ENCODE peak calls at places on chromosomes 4 and X, in eight cellular contexts. One of them, this sample, is unnamed.

GRCh38 chr4:74969507-74970474 is 36.9 kb downstream of the PARM1 start:
- DNase-seq in tibial artery: peak; percentile 66
- DNase-seq in GM06990: no peak
- DNase-seq in AG09309: no peak
- DNase-seq in AG04450: no peak
- DNase-seq in spleen: no peak
- DNase-seq in HCT116: no peak
- DNase-seq in endothelial cell: no peak
- DNase-seq in this sample: no peak

GRCh38 chr4:69999420-69999819 is 3.7 kb downstream of the STATH start:
- DNase-seq in tibial artery: no peak
- DNase-seq in GM06990: no peak
- DNase-seq in AG09309: no peak
- DNase-seq in AG04450: no peak
- DNase-seq in spleen: no peak
- DNase-seq in HCT116: no peak
- DNase-seq in endothelial cell: no peak
- DNase-seq in this sample: no peak

GRCh38 chr4:6688879-6689505 is 4.7 kb upstream of the S100P start:
- DNase-seq in tibial artery: no peak
- DNase-seq in GM06990: no peak
- DNase-seq in AG09309: peak; percentile 78
- DNase-seq in AG04450: peak; percentile 76
- DNase-seq in spleen: peak; percentile 82
- DNase-seq in HCT116: peak; percentile 75
- DNase-seq in endothelial cell: no peak
- DNase-seq in this sample: peak; percentile 48

GRCh38 chrX:130725519-130725918 is 177.5 kb downstream of the ENOX2 start:
- DNase-seq in tibial artery: no peak
- DNase-seq in GM06990: no peak
- DNase-seq in AG09309: no peak
- DNase-seq in AG04450: no peak
- DNase-seq in spleen: no peak
- DNase-seq in HCT116: no peak
- DNase-seq in endothelial cell: no peak
- DNase-seq in this sample: no peak

GRCh38 chr4:10456270-10457254 is 664 bp downstream of the ZNF518B start:
- DNase-seq in tibial artery: peak; percentile 70
- DNase-seq in GM06990: peak; percentile 66
- DNase-seq in AG09309: no peak
- DNase-seq in AG04450: no peak
- DNase-seq in spleen: peak; percentile 91
- DNase-seq in HCT116: peak; percentile 19
- DNase-seq in endothelial cell: peak; percentile 53
- DNase-seq in this sample: no peak

GRCh38 chr4:5638976-5639375 is 69.4 kb downstream of the EVC2 start:
- DNase-seq in tibial artery: no peak
- DNase-seq in GM06990: no peak
- DNase-seq in AG09309: no peak
- DNase-seq in AG04450: no peak
- DNase-seq in spleen: no peak
- DNase-seq in HCT116: no peak
- DNase-seq in endothelial cell: no peak
- DNase-seq in this sample: no peak

GRCh38 chr4:54082168-54082567 is 17.8 kb upstream of the CHIC2 start:
- DNase-seq in tibial artery: no peak
- DNase-seq in GM06990: no peak
- DNase-seq in AG09309: peak; percentile 97
- DNase-seq in AG04450: peak; percentile 99
- DNase-seq in spleen: no peak
- DNase-seq in HCT116: peak; percentile 70
- DNase-seq in endothelial cell: no peak
- DNase-seq in this sample: no peak

GRCh38 chr4:41203169-41203568 is 11.2 kb downstream of the APBB2 start:
- DNase-seq in tibial artery: no peak
- DNase-seq in GM06990: no peak
- DNase-seq in AG09309: no peak
- DNase-seq in AG04450: no peak
- DNase-seq in spleen: no peak
- DNase-seq in HCT116: no peak
- DNase-seq in endothelial cell: no peak
- DNase-seq in this sample: no peak

GRCh38 chrX:39819921-39820849 is 277.6 kb downstream of the BCOR start:
- DNase-seq in tibial artery: no peak
- DNase-seq in GM06990: no peak
- DNase-seq in AG09309: no peak
- DNase-seq in AG04450: no peak
- DNase-seq in spleen: peak; percentile 70
- DNase-seq in HCT116: no peak
- DNase-seq in endothelial cell: no peak
- DNase-seq in this sample: peak; percentile 6

GRCh38 chrX:129780441-129781105 is 824 bp downstream of the SASH3 start:
- DNase-seq in tibial artery: no peak
- DNase-seq in GM06990: no peak
- DNase-seq in AG09309: no peak
- DNase-seq in AG04450: no peak
- DNase-seq in spleen: peak; percentile 86
- DNase-seq in HCT116: no peak
- DNase-seq in endothelial cell: no peak
- DNase-seq in this sample: no peak

GRCh38 chr4:5238106-5238505 is 186.8 kb downstream of the STK32B start:
- DNase-seq in tibial artery: no peak
- DNase-seq in GM06990: no peak
- DNase-seq in AG09309: peak; percentile 8
- DNase-seq in AG04450: no peak
- DNase-seq in spleen: no peak
- DNase-seq in HCT116: no peak
- DNase-seq in endothelial cell: no peak
- DNase-seq in this sample: no peak

GRCh38 chr4:52670121-52670520 is 11.0 kb upstream of the USP46 start:
- DNase-seq in tibial artery: no peak
- DNase-seq in GM06990: no peak
- DNase-seq in AG09309: no peak
- DNase-seq in AG04450: no peak
- DNase-seq in spleen: no peak
- DNase-seq in HCT116: no peak
- DNase-seq in endothelial cell: no peak
- DNase-seq in this sample: no peak

GRCh38 chrX:63424063-63424462 is 72.9 kb upstream of the SPIN4 start:
- DNase-seq in tibial artery: no peak
- DNase-seq in GM06990: no peak
- DNase-seq in AG09309: no peak
- DNase-seq in AG04450: no peak
- DNase-seq in spleen: no peak
- DNase-seq in HCT116: peak; percentile 40
- DNase-seq in endothelial cell: no peak
- DNase-seq in this sample: no peak

GRCh38 chr4:113881256-113881655 is 98.2 kb downstream of the ARSJ start:
- DNase-seq in tibial artery: no peak
- DNase-seq in GM06990: no peak
- DNase-seq in AG09309: no peak
- DNase-seq in AG04450: peak; percentile 11
- DNase-seq in spleen: no peak
- DNase-seq in HCT116: no peak
- DNase-seq in endothelial cell: no peak
- DNase-seq in this sample: no peak

GRCh38 chr4:113874480-113874879 is 105.0 kb downstream of the ARSJ start:
- DNase-seq in tibial artery: no peak
- DNase-seq in GM06990: no peak
- DNase-seq in AG09309: no peak
- DNase-seq in AG04450: no peak
- DNase-seq in spleen: no peak
- DNase-seq in HCT116: no peak
- DNase-seq in endothelial cell: no peak
- DNase-seq in this sample: no peak

GRCh38 chr4:113880240-113881028 is 99.0 kb downstream of the ARSJ start:
- DNase-seq in tibial artery: no peak
- DNase-seq in GM06990: no peak
- DNase-seq in AG09309: no peak
- DNase-seq in AG04450: no peak
- DNase-seq in spleen: no peak
- DNase-seq in HCT116: no peak
- DNase-seq in endothelial cell: no peak
- DNase-seq in this sample: no peak

GRCh38 chr4:113882668-113883067 is 96.8 kb downstream of the ARSJ start:
- DNase-seq in tibial artery: no peak
- DNase-seq in GM06990: no peak
- DNase-seq in AG09309: no peak
- DNase-seq in AG04450: no peak
- DNase-seq in spleen: no peak
- DNase-seq in HCT116: no peak
- DNase-seq in endothelial cell: no peak
- DNase-seq in this sample: no peak

GRCh38 chr4:113878718-113879117 is 100.7 kb downstream of the ARSJ start:
- DNase-seq in tibial artery: no peak
- DNase-seq in GM06990: no peak
- DNase-seq in AG09309: no peak
- DNase-seq in AG04450: peak; percentile 16
- DNase-seq in spleen: no peak
- DNase-seq in HCT116: no peak
- DNase-seq in endothelial cell: peak; percentile 69
- DNase-seq in this sample: no peak
- TF ChIP-seq CTCF in tibial artery: no peak
- TF ChIP-seq CTCF in GM06990: peak; percentile 17
- TF ChIP-seq CTCF in AG09309: peak; percentile 17
- TF ChIP-seq CTCF in AG04450: peak; percentile 36
- TF ChIP-seq CTCF in spleen: no peak
- TF ChIP-seq CTCF in HCT116: peak; percentile 54
- TF ChIP-seq CTCF in endothelial cell: peak; percentile 73
- TF ChIP-seq CTCF in this sample: no peak

GRCh38 chr4:115871596-115871995 is 758.2 kb upstream of the NDST4 start:
- DNase-seq in tibial artery: no peak
- DNase-seq in GM06990: no peak
- DNase-seq in AG09309: no peak
- DNase-seq in AG04450: no peak
- DNase-seq in spleen: no peak
- DNase-seq in HCT116: no peak
- DNase-seq in endothelial cell: no peak
- DNase-seq in this sample: no peak

DNA sequence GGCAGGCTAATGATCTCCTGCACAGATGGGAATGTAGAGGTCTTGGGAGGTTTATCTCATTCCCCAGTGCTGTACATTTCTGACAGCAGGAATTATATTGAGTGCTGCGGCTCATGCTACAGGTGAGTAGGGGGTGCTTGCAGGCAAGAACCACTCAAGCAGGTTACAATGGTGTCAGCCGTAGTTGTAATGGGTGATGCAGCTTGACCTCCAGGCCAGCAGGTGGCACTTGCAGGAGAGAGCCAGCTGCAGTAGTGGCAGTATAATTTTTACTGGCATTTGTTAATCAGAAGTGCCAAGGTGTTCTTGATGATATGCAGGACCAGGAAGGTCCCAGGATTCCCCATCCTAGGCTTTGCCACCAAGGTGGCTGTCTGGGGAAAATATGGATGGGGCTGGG is 759.6 kb upstream of the NDST4 start:
- DNase-seq in tibial artery: no peak
- DNase-seq in GM06990: no peak
- DNase-seq in AG09309: no peak
- DNase-seq in AG04450: no peak
- DNase-seq in spleen: peak; percentile 34
- DNase-seq in HCT116: no peak
- DNase-seq in endothelial cell: no peak
- DNase-seq in this sample: no peak
- TF ChIP-seq CTCF in tibial artery: no peak
- TF ChIP-seq CTCF in GM06990: peak; percentile 39
- TF ChIP-seq CTCF in AG09309: no peak
- TF ChIP-seq CTCF in AG04450: no peak
- TF ChIP-seq CTCF in spleen: no peak
- TF ChIP-seq CTCF in HCT116: peak; percentile 30
- TF ChIP-seq CTCF in endothelial cell: no peak
- TF ChIP-seq CTCF in this sample: no peak

DNA sequence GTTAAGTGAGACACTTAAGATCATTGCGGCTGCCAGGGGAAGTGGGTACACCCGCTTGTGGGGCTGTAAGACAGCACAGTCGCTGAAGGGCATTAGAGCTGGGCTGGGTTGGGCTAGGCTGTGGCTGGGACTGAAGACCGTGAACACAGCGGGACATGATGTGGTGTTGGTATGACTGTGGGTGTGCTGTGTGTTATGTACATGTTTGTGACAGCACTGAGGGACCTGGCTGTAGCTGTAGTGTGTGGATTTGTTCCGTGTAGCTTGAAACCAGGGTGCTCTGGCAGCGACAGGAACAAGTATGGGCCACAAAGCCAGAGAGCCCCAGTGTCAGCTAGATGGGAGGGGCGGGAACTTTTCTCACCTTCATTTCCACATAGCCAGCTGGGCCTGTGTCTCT is 82.1 kb downstream of the NHSL2 start:
- DNase-seq in tibial artery: no peak
- DNase-seq in GM06990: no peak
- DNase-seq in AG09309: no peak
- DNase-seq in AG04450: no peak
- DNase-seq in spleen: no peak
- DNase-seq in HCT116: no peak
- DNase-seq in endothelial cell: no peak
- DNase-seq in this sample: no peak
- TF ChIP-seq CTCF in tibial artery: no peak
- TF ChIP-seq CTCF in GM06990: no peak
- TF ChIP-seq CTCF in AG09309: no peak
- TF ChIP-seq CTCF in AG04450: no peak
- TF ChIP-seq CTCF in spleen: no peak
- TF ChIP-seq CTCF in HCT116: no peak
- TF ChIP-seq CTCF in endothelial cell: no peak
- TF ChIP-seq CTCF in this sample: no peak

GRCh38 chrX:74464722-74465121 is 43.4 kb downstream of the SLC16A2 start:
- DNase-seq in tibial artery: no peak
- DNase-seq in GM06990: no peak
- DNase-seq in AG09309: no peak
- DNase-seq in AG04450: no peak
- DNase-seq in spleen: no peak
- DNase-seq in HCT116: no peak
- DNase-seq in endothelial cell: no peak
- DNase-seq in this sample: no peak

GRCh38 chrX:74461384-74461783 is 40.1 kb downstream of the SLC16A2 start:
- DNase-seq in tibial artery: no peak
- DNase-seq in GM06990: no peak
- DNase-seq in AG09309: no peak
- DNase-seq in AG04450: no peak
- DNase-seq in spleen: no peak
- DNase-seq in HCT116: no peak
- DNase-seq in endothelial cell: no peak
- DNase-seq in this sample: no peak

GRCh38 chrX:74453178-74453577 is 31.9 kb downstream of the SLC16A2 start:
- DNase-seq in tibial artery: no peak
- DNase-seq in GM06990: no peak
- DNase-seq in AG09309: no peak
- DNase-seq in AG04450: no peak
- DNase-seq in spleen: no peak
- DNase-seq in HCT116: no peak
- DNase-seq in endothelial cell: no peak
- DNase-seq in this sample: no peak

DNA sequence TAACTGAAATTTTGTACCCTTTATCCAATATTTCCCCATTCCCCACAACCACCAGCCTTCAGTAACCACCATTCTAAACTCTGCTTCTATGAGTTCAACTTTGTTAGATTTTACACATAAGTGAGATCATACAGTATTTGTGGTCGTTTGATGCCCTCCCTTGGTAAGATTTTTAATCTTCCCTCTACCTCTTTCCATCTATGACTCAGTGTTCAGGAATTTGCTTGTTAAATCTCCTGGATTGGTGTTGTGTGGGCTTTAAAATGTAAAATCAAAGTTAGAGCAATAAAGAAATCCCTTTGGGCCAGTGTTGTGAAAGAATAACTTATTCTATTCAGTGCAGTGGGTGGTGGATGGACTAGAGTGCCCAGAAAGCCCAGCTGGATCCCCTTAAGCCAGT is 37.4 kb downstream of the SLC16A2 start:
- DNase-seq in tibial artery: no peak
- DNase-seq in GM06990: no peak
- DNase-seq in AG09309: peak; percentile 69
- DNase-seq in AG04450: no peak
- DNase-seq in spleen: no peak
- DNase-seq in HCT116: no peak
- DNase-seq in endothelial cell: no peak
- DNase-seq in this sample: no peak
- TF ChIP-seq CTCF in tibial artery: no peak
- TF ChIP-seq CTCF in GM06990: no peak
- TF ChIP-seq CTCF in AG09309: peak; percentile 4
- TF ChIP-seq CTCF in AG04450: no peak
- TF ChIP-seq CTCF in spleen: no peak
- TF ChIP-seq CTCF in HCT116: peak; percentile 15
- TF ChIP-seq CTCF in endothelial cell: no peak
- TF ChIP-seq CTCF in this sample: no peak